ENCODE peak calls at places on chromosome 9, in seven cellular contexts. D, J, N, B, I, Y and H are unnamed samples.

GRCh38 chr9:127540664-127541041 is 71.4 kb upstream of the STXBP1 start:
- DNase-seq in D (no peak), J (peak; percentile 48), B (peak; percentile 55), I (peak; percentile 67), N (no peak), Y (no peak), H (no peak)

GRCh38 chr9:75911390-75911789 is 20.9 kb downstream of the PCSK5 start:
- DNase-seq in I (no peak), J (no peak), N (no peak), B (no peak), D (no peak), Y (no peak), H (no peak)

GRCh38 chr9:9499546-9499945 is 1113.3 kb downstream of the PTPRD start:
- DNase-seq in I (no peak), D (no peak), Y (no peak), J (no peak), N (no peak), B (no peak), H (no peak)

GRCh38 chr9:32991895-32992595 is 9.4 kb downstream of the APTX start:
- DNase-seq in D (no peak), N (no peak), J (no peak), I (no peak), Y (no peak), B (no peak), H (no peak)

GRCh38 chr9:96038271-96038670 is 162.8 kb downstream of the ERCC6L2 start:
- DNase-seq in J (no peak), D (no peak), Y (no peak), N (no peak), B (no peak), I (no peak), H (no peak)

GRCh38 chr9:3576358-3576757 is 50.6 kb upstream of the RFX3 start:
- DNase-seq in B (no peak), N (no peak), Y (no peak), I (no peak), D (no peak), J (no peak), H (no peak)

GRCh38 chr9:125884196-125884595 is 137.0 kb downstream of the PBX3 start:
- DNase-seq in Y (no peak), N (no peak), I (no peak), D (no peak), J (no peak), B (no peak), H (no peak)

GRCh38 chr9:124381073-124381945 is 33.9 kb downstream of the PSMB7 start:
- DNase-seq in J (peak; percentile 55), I (no peak), N (peak; percentile 33), Y (no peak), B (no peak), D (no peak), H (no peak)

GRCh38 chr9:4292781-4293180 is 7.1 kb downstream of the GLIS3 start:
- DNase-seq in J (no peak), D (no peak), I (no peak), B (no peak), Y (no peak), N (no peak), H (no peak)

GRCh38 chr9:75185585-75186170 is 97.4 kb downstream of the OSTF1 start:
- DNase-seq in N (peak; percentile 29), D (no peak), I (peak; percentile 67), Y (no peak), B (peak; percentile 30), J (peak; percentile 26), H (peak; percentile 64)

GRCh38 chr9:78865757-78866156 is 568.8 kb downstream of the PSAT1 start:
- DNase-seq in N (no peak), B (no peak), J (no peak), I (no peak), Y (no peak), D (no peak), H (no peak)

GRCh38 chr9:107483666-107484065 is 5.9 kb downstream of the KLF4 start:
- DNase-seq in Y (no peak), D (no peak), I (no peak), N (no peak), B (no peak), J (no peak), H (no peak)

GRCh38 chr9:137272241-137273094 is 5.1 kb upstream of the TOR4A start:
- DNase-seq in D (no peak), N (no peak), I (no peak), J (no peak), Y (no peak), B (no peak), H (no peak)

GRCh38 chr9:132054024-132054423 is 25.6 kb downstream of the MED27 start:
- DNase-seq in N (no peak), J (no peak), D (no peak), Y (no peak), B (no peak), I (peak; percentile 24), H (no peak)

GRCh38 chr9:88056876-88057275 is 81.4 kb downstream of the SPATA31C2 start:
- DNase-seq in I (no peak), D (no peak), N (peak; percentile 36), J (peak; percentile 57), B (no peak), Y (no peak), H (no peak)

GRCh38 chr9:88060746-88061145 is 77.5 kb downstream of the SPATA31C2 start:
- DNase-seq in J (no peak), Y (no peak), B (no peak), D (no peak), I (no peak), N (no peak), H (no peak)

GRCh38 chr9:88064554-88064953 is 73.7 kb downstream of the SPATA31C2 start:
- DNase-seq in J (no peak), I (no peak), D (no peak), B (no peak), Y (no peak), N (no peak), H (no peak)

GRCh38 chr9:88053888-88054501 is 79.7 kb upstream of the CDK20 start:
- DNase-seq in D (no peak), I (no peak), B (no peak), Y (no peak), J (no peak), N (no peak), H (no peak)

GRCh38 chr9:88059469-88059868 is 78.8 kb downstream of the SPATA31C2 start:
- DNase-seq in B (no peak), N (no peak), J (no peak), D (no peak), I (no peak), Y (no peak), H (no peak)
- TF ChIP-seq CTCF in B (no peak), N (no peak), J (no peak), D (no peak), I (no peak), Y (no peak), H (no peak)

GRCh38 chr9:6681957-6682501 is 36.5 kb upstream of the GLDC start:
- DNase-seq in N (no peak), I (no peak), D (no peak), Y (peak; percentile 38), B (peak; percentile 16), J (no peak), H (no peak)
- TF ChIP-seq CTCF in N (no peak), I (no peak), D (no peak), Y (no peak), B (no peak), J (no peak), H (no peak)

GRCh38 chr9:83067579-83067978 is 4.6 kb upstream of the RASEF start:
- DNase-seq in D (no peak), J (no peak), N (no peak), I (no peak), B (no peak), Y (no peak), H (no peak)
- TF ChIP-seq CTCF in D (no peak), J (no peak), N (no peak), I (no peak), B (no peak), Y (no peak), H (no peak)

GRCh38 chr9:2199999-2200796 is 185.1 kb downstream of the SMARCA2 start:
- DNase-seq in N (no peak), D (no peak), J (no peak), B (no peak), I (no peak), Y (no peak), H (no peak)
- TF ChIP-seq CTCF in N (peak; percentile 18), D (no peak), J (peak; percentile 3), B (no peak), I (no peak), Y (no peak), H (no peak)